ENCODE peak calls at places on chromosomes 5 and 9, in five cellular contexts. One of them, this sample, is unnamed.
A peak's percentile ranks its signal among the peaks of the same experiment; 100 is the strongest.

GRCh38 chr9:35650341-35651158 is at the start of gene SIT1:
- DNase-seq in adrenal gland: no peak
- DNase-seq in BE2C: no peak
- DNase-seq in astrocyte: no peak
- DNase-seq in tibial nerve: no peak
- DNase-seq in this sample: no peak

GRCh38 chr5:145574889-145575573 is 260.1 kb downstream of the PRELID2 start:
- DNase-seq in astrocyte: no peak
- DNase-seq in tibial nerve: no peak
- DNase-seq in adrenal gland: no peak
- DNase-seq in BE2C: no peak
- DNase-seq in this sample: no peak

GRCh38 chr5:3656803-3657202 is 61.2 kb downstream of the IRX1 start:
- DNase-seq in astrocyte: no peak
- DNase-seq in BE2C: no peak
- DNase-seq in adrenal gland: no peak
- DNase-seq in tibial nerve: no peak
- DNase-seq in this sample: no peak

GRCh38 chr9:113219972-113220371 is 1.1 kb downstream of the FKBP15 start:
- DNase-seq in BE2C: no peak
- DNase-seq in adrenal gland: no peak
- DNase-seq in astrocyte: peak; percentile 88
- DNase-seq in tibial nerve: no peak
- DNase-seq in this sample: no peak

GRCh38 chr5:2491846-2492245 is 259.6 kb downstream of the IRX2 start:
- DNase-seq in tibial nerve: no peak
- DNase-seq in astrocyte: no peak
- DNase-seq in adrenal gland: no peak
- DNase-seq in BE2C: no peak
- DNase-seq in this sample: no peak

GRCh38 chr9:85142461-85143401 is 473.2 kb downstream of the NTRK2 start:
- DNase-seq in tibial nerve: peak; percentile 42
- DNase-seq in BE2C: no peak
- DNase-seq in astrocyte: no peak
- DNase-seq in adrenal gland: no peak
- DNase-seq in this sample: no peak

GRCh38 chr5:6703791-6704190 is 9.4 kb upstream of the TENT4A start:
- DNase-seq in BE2C: no peak
- DNase-seq in tibial nerve: no peak
- DNase-seq in astrocyte: peak; percentile 68
- DNase-seq in adrenal gland: no peak
- DNase-seq in this sample: no peak

GRCh38 chr9:100652850-100653249 is 75.0 kb downstream of the CAVIN4 start:
- DNase-seq in adrenal gland: no peak
- DNase-seq in tibial nerve: no peak
- DNase-seq in astrocyte: no peak
- DNase-seq in BE2C: no peak
- DNase-seq in this sample: no peak

GRCh38 chr5:1012900-1013237 is 4.3 kb downstream of the NKD2 start:
- DNase-seq in BE2C: no peak
- DNase-seq in tibial nerve: no peak
- DNase-seq in adrenal gland: no peak
- DNase-seq in astrocyte: no peak
- DNase-seq in this sample: no peak

GRCh38 chr9:92176068-92176799 is 61.0 kb upstream of the SPTLC1 start:
- DNase-seq in astrocyte: no peak
- DNase-seq in adrenal gland: no peak
- DNase-seq in BE2C: no peak
- DNase-seq in tibial nerve: no peak
- DNase-seq in this sample: no peak

GRCh38 chr9:83505282-83505681 is 32.9 kb downstream of the FRMD3 start:
- DNase-seq in tibial nerve: no peak
- DNase-seq in adrenal gland: no peak
- DNase-seq in BE2C: no peak
- DNase-seq in astrocyte: no peak
- DNase-seq in this sample: no peak

GRCh38 chr9:134875376-134875775 is 5.2 kb upstream of the FCN2 start:
- DNase-seq in astrocyte: no peak
- DNase-seq in tibial nerve: no peak
- DNase-seq in adrenal gland: no peak
- DNase-seq in BE2C: no peak
- DNase-seq in this sample: no peak

GRCh38 chr5:171201285-171201684 is 107.8 kb upstream of the TLX3 start:
- DNase-seq in BE2C: peak; percentile 71
- DNase-seq in adrenal gland: no peak
- DNase-seq in astrocyte: no peak
- DNase-seq in tibial nerve: no peak
- DNase-seq in this sample: no peak

GRCh38 chr5:158127536-158127935 is 268.6 kb upstream of the CLINT1 start:
- DNase-seq in tibial nerve: no peak
- DNase-seq in BE2C: no peak
- DNase-seq in astrocyte: no peak
- DNase-seq in adrenal gland: no peak
- DNase-seq in this sample: no peak

GRCh38 chr9:130268521-130269131 is 3.1 kb downstream of the HMCN2 start:
- DNase-seq in astrocyte: no peak
- DNase-seq in BE2C: peak; percentile 44
- DNase-seq in adrenal gland: no peak
- DNase-seq in tibial nerve: no peak
- DNase-seq in this sample: no peak

GRCh38 chr5:99063737-99064136 is 134.9 kb upstream of the CHD1 start:
- DNase-seq in tibial nerve: no peak
- DNase-seq in adrenal gland: no peak
- DNase-seq in BE2C: no peak
- DNase-seq in astrocyte: no peak
- DNase-seq in this sample: no peak

GRCh38 chr5:138459311-138459710 is 6.0 kb upstream of the EGR1 start:
- DNase-seq in tibial nerve: peak; percentile 15
- DNase-seq in adrenal gland: peak; percentile 57
- DNase-seq in BE2C: no peak
- DNase-seq in astrocyte: no peak
- DNase-seq in this sample: peak; percentile 83

GRCh38 chr9:115378246-115378645 is 260.3 kb upstream of the TNC start:
- DNase-seq in tibial nerve: no peak
- DNase-seq in astrocyte: no peak
- DNase-seq in BE2C: no peak
- DNase-seq in adrenal gland: no peak
- DNase-seq in this sample: no peak

GRCh38 chr9:93122721-93123221 is 11.3 kb downstream of the NINJ1 start:
- DNase-seq in tibial nerve: no peak
- DNase-seq in astrocyte: no peak
- DNase-seq in adrenal gland: peak; percentile 51
- DNase-seq in BE2C: peak; percentile 49
- DNase-seq in this sample: peak; percentile 14

GRCh38 chr9:126131066-126132010 is 195.3 kb upstream of the MVB12B start:
- DNase-seq in BE2C: no peak
- DNase-seq in tibial nerve: peak; percentile 0
- DNase-seq in astrocyte: no peak
- DNase-seq in adrenal gland: no peak
- DNase-seq in this sample: no peak

GRCh38 chr9:132638240-132638639 is 31.5 kb downstream of the DDX31 start:
- DNase-seq in BE2C: no peak
- DNase-seq in adrenal gland: no peak
- DNase-seq in astrocyte: no peak
- DNase-seq in tibial nerve: no peak
- DNase-seq in this sample: no peak

GRCh38 chr5:71960196-71960595 is 147.1 kb upstream of the MAP1B start:
- DNase-seq in astrocyte: no peak
- DNase-seq in adrenal gland: no peak
- DNase-seq in tibial nerve: no peak
- DNase-seq in BE2C: no peak
- DNase-seq in this sample: no peak

GRCh38 chr5:176817864-176818377 is 7.6 kb downstream of the UNC5A start:
- DNase-seq in astrocyte: no peak
- DNase-seq in tibial nerve: no peak
- DNase-seq in BE2C: peak; percentile 75
- DNase-seq in adrenal gland: peak; percentile 6
- DNase-seq in this sample: no peak
- TF ChIP-seq CTCF in astrocyte: peak; percentile 12
- TF ChIP-seq CTCF in tibial nerve: no peak
- TF ChIP-seq CTCF in BE2C: peak; percentile 66
- TF ChIP-seq CTCF in adrenal gland: peak; percentile 16
- TF ChIP-seq CTCF in this sample: peak; percentile 22

GRCh38 chr5:148912714-148913398 is 86.4 kb downstream of the ADRB2 start:
- DNase-seq in astrocyte: peak; percentile 98
- DNase-seq in tibial nerve: no peak
- DNase-seq in adrenal gland: no peak
- DNase-seq in BE2C: no peak
- DNase-seq in this sample: no peak
- TF ChIP-seq CTCF in astrocyte: peak; percentile 19
- TF ChIP-seq CTCF in tibial nerve: no peak
- TF ChIP-seq CTCF in adrenal gland: no peak
- TF ChIP-seq CTCF in BE2C: peak; percentile 46
- TF ChIP-seq CTCF in this sample: no peak

GRCh38 chr5:23136958-23137357 is 283.8 kb upstream of the CDH12 start:
- DNase-seq in tibial nerve: no peak
- DNase-seq in BE2C: no peak
- DNase-seq in astrocyte: no peak
- DNase-seq in adrenal gland: no peak
- DNase-seq in this sample: no peak

GRCh38 chr5:23139338-23140171 is 286.4 kb upstream of the CDH12 start:
- DNase-seq in astrocyte: no peak
- DNase-seq in adrenal gland: no peak
- DNase-seq in BE2C: no peak
- DNase-seq in tibial nerve: no peak
- DNase-seq in this sample: no peak
- TF ChIP-seq CTCF in astrocyte: peak; percentile 22
- TF ChIP-seq CTCF in adrenal gland: peak; percentile 29
- TF ChIP-seq CTCF in BE2C: peak; percentile 65
- TF ChIP-seq CTCF in tibial nerve: peak; percentile 13
- TF ChIP-seq CTCF in this sample: no peak

DNA sequence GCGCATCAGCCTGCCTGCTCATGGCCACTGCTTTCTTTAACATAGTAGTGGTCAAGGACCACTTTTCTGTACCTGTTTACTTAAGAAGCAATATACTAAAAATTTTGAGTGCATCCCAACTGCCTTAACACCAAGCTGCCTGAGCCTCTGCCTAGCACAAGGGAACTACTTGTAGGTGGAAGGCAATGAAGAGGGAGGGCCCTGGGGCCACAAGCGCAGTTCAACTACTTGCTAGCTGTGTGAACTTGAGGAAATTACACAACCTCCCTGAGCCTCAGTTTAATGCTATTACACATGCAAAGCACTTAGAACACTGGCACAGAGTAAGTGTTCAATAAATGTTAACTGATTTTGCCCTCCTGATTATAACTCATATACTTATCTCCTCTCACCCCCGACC is 6.3 kb downstream of the ARL15 start:
- DNase-seq in BE2C: no peak
- DNase-seq in adrenal gland: no peak
- DNase-seq in tibial nerve: no peak
- DNase-seq in astrocyte: no peak
- DNase-seq in this sample: no peak
- TF ChIP-seq CTCF in BE2C: no peak
- TF ChIP-seq CTCF in adrenal gland: no peak
- TF ChIP-seq CTCF in tibial nerve: no peak
- TF ChIP-seq CTCF in astrocyte: no peak
- TF ChIP-seq CTCF in this sample: no peak

GRCh38 chr9:20593551-20593950 is 28.7 kb downstream of the MLLT3 start:
- DNase-seq in tibial nerve: no peak
- DNase-seq in adrenal gland: no peak
- DNase-seq in astrocyte: peak; percentile 80
- DNase-seq in BE2C: no peak
- DNase-seq in this sample: no peak

GRCh38 chr9:20593131-20593530 is 29.2 kb downstream of the MLLT3 start:
- DNase-seq in BE2C: no peak
- DNase-seq in tibial nerve: no peak
- DNase-seq in adrenal gland: no peak
- DNase-seq in astrocyte: peak; percentile 64
- DNase-seq in this sample: no peak

GRCh38 chr9:20592673-20593072 is 29.6 kb downstream of the MLLT3 start:
- DNase-seq in astrocyte: peak; percentile 72
- DNase-seq in tibial nerve: no peak
- DNase-seq in BE2C: no peak
- DNase-seq in adrenal gland: no peak
- DNase-seq in this sample: no peak

GRCh38 chr9:20594521-20594920 is 27.8 kb downstream of the MLLT3 start:
- DNase-seq in tibial nerve: no peak
- DNase-seq in adrenal gland: no peak
- DNase-seq in BE2C: no peak
- DNase-seq in astrocyte: peak; percentile 12
- DNase-seq in this sample: no peak

DNA sequence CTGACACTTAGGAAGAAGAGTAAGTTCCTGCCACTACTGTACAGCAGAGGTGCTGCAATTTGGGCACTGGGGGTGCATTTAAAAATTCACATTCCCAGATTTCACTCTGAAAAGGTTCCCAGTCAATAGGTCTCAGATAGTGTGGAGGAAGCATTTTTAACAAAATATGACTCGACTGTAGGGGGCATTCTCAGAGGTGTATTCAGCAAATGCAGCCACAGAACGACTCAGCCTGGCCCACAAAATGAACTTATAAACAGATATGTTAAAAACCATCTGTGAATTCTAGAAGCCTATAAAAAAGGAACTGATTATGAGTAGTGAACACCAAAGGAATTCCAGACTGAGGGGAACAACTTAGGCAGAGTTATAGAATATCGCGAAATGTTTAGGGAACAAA is 31.1 kb downstream of the MLLT3 start:
- DNase-seq in astrocyte: peak; percentile 14
- DNase-seq in adrenal gland: no peak
- DNase-seq in tibial nerve: no peak
- DNase-seq in BE2C: no peak
- DNase-seq in this sample: no peak
- TF ChIP-seq CTCF in astrocyte: peak; percentile 22
- TF ChIP-seq CTCF in adrenal gland: no peak
- TF ChIP-seq CTCF in tibial nerve: no peak
- TF ChIP-seq CTCF in BE2C: no peak
- TF ChIP-seq CTCF in this sample: no peak

DNA sequence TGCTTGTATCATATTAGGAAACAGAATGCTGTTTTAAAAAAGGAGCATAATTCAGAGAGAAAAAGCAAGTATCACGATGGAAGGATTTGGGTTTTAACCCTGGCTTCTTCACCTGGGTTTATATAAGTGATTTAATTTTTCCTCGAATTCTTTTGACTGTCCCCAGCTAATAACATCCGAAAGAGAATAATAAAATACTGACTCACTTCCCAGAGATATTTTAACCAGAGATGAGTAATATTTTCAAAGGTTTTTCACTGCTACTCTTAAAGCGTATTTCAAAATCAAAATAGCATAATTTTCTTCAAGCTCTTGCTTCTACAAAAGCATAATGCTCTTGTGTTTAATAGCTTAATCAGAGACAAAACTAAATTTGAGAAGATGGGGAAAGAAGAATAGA is 215.3 kb upstream of the PTGER4 start:
- DNase-seq in BE2C: no peak
- DNase-seq in astrocyte: no peak
- DNase-seq in tibial nerve: no peak
- DNase-seq in adrenal gland: no peak
- DNase-seq in this sample: no peak
- TF ChIP-seq CTCF in BE2C: no peak
- TF ChIP-seq CTCF in astrocyte: no peak
- TF ChIP-seq CTCF in tibial nerve: no peak
- TF ChIP-seq CTCF in adrenal gland: no peak
- TF ChIP-seq CTCF in this sample: no peak